ENCODE peak calls at places on chromosomes 11 and 22, in eight cellular contexts. F is myocyte; H is mucosa of descending colon; T is AG04450; Y is CD8-positive, alpha-beta memory T cell; D is aorta; V is iris pigment epithelial cell; S is natural killer cell. E is an unnamed sample.

GRCh38 chr22:50432131-50432870 is 42.5 kb downstream of the SBF1 start:
- DNase-seq in F (no peak), H (no peak), T (no peak), Y (no peak), D (no peak), V (no peak), S (no peak), E (no peak)

GRCh38 chr22:40009953-40010751 is 15.4 kb downstream of the FAM83F start:
- DNase-seq in F (no peak), H (no peak), T (no peak), Y (peak; percentile 72), D (peak; percentile 51), V (peak; percentile 28), S (no peak), E (peak; percentile 31)

GRCh38 chr11:132024587-132025295 is 654.3 kb downstream of the NTM start:
- DNase-seq in F (peak; percentile 66), H (no peak), T (peak; percentile 43), Y (no peak), D (no peak), V (peak; percentile 90), S (no peak), E (no peak)

GRCh38 chr22:43260346-43260745 is 73.4 kb upstream of the TTLL12 start:
- DNase-seq in F (no peak), H (no peak), T (no peak), Y (no peak), D (no peak), V (no peak), S (no peak), E (no peak)

GRCh38 chr11:104761511-104761910 is 136.7 kb downstream of the CASP12 start:
- DNase-seq in F (no peak), H (no peak), T (no peak), Y (no peak), D (no peak), V (no peak), S (no peak), E (no peak)

GRCh38 chr22:19106886-19107729 is 15.1 kb downstream of the DGCR2 start:
- DNase-seq in F (peak; percentile 42), H (no peak), T (no peak), Y (no peak), D (peak; percentile 26), V (no peak), S (no peak), E (no peak)

GRCh38 chr11:63839508-63840355 is 822 bp downstream of the MARK2 start:
- DNase-seq in F (peak; percentile 31), H (peak; percentile 75), T (no peak), Y (no peak), D (peak; percentile 80), V (no peak), S (peak; percentile 23), E (peak; percentile 22)

GRCh38 chr11:5548440-5548839 is at the start of gene OR52H1:
- DNase-seq in F (no peak), H (no peak), T (no peak), Y (no peak), D (no peak), V (no peak), S (no peak), E (no peak)

GRCh38 chr11:66934971-66935779 is 23.0 kb downstream of the PC start:
- DNase-seq in F (no peak), H (no peak), T (no peak), Y (no peak), D (no peak), V (peak; percentile 85), S (no peak), E (no peak)

GRCh38 chr11:15972838-15973237 is 383.5 kb downstream of the SOX6 start:
- DNase-seq in F (peak; percentile 24), H (no peak), T (no peak), Y (no peak), D (no peak), V (no peak), S (no peak), E (no peak)

GRCh38 chr11:134418119-134418840 is 6.2 kb upstream of the B3GAT1 start:
- DNase-seq in F (no peak), H (no peak), T (no peak), Y (no peak), D (peak; percentile 54), V (peak; percentile 34), S (no peak), E (no peak)

GRCh38 chr22:20635227-20635591 is 127.8 kb downstream of the MED15 start:
- DNase-seq in F (no peak), H (no peak), T (no peak), Y (no peak), D (no peak), V (no peak), S (no peak), E (no peak)

GRCh38 chr22:17315310-17315709 is 54.0 kb upstream of the CECR2 start:
- DNase-seq in F (no peak), H (no peak), T (no peak), Y (no peak), D (no peak), V (no peak), S (no peak), E (no peak)

GRCh38 chr11:29231991-29232390 is 784.8 kb downstream of the KCNA4 start:
- DNase-seq in F (peak; percentile 75), H (no peak), T (peak; percentile 26), Y (no peak), D (no peak), V (no peak), S (no peak), E (no peak)

GRCh38 chr22:46586123-46586519 is 34.1 kb upstream of the GRAMD4 start:
- DNase-seq in F (no peak), H (peak; percentile 70), T (no peak), Y (no peak), D (peak; percentile 68), V (no peak), S (no peak), E (no peak)

GRCh38 chr22:48850658-48851287 is 976.9 kb downstream of the BRD1 start:
- DNase-seq in F (no peak), H (peak; percentile 33), T (no peak), Y (no peak), D (peak; percentile 47), V (no peak), S (no peak), E (no peak)

GRCh38 chr11:23359297-23359696 is 499.0 kb upstream of the CCDC179 start:
- DNase-seq in F (peak; percentile 84), H (no peak), T (peak; percentile 88), Y (no peak), D (no peak), V (peak; percentile 97), S (no peak), E (no peak)

GRCh38 chr11:63945482-63946163 is 6.8 kb downstream of the NAA40 start:
- DNase-seq in F (peak; percentile 75), H (no peak), T (peak; percentile 27), Y (peak; percentile 47), D (peak; percentile 90), V (peak; percentile 67), S (peak; percentile 30), E (peak; percentile 43)

GRCh38 chr22:46802608-46803027 is 40.2 kb downstream of the TBC1D22A start:
- DNase-seq in F (no peak), H (no peak), T (no peak), Y (no peak), D (peak; percentile 66), V (no peak), S (no peak), E (no peak)

GRCh38 chr11:57357827-57358226 is 19.7 kb downstream of the P2RX3 start:
- DNase-seq in F (no peak), H (no peak), T (no peak), Y (no peak), D (peak; percentile 38), V (peak; percentile 50), S (no peak), E (no peak)